ENCODE peak calls at places on chromosome 6, in nine cellular contexts. D is NCI-H1105 treated with DMSO at 0.1 percent for 48 hours; H is amniotic stem cell; N is kidney tubule cell; K is stimulated activated CD4-positive, alpha-beta T cell treated with anti-CD3 and anti-CD28 coated beads, Interleukin-4, amount 100 ng/mL, for 48 hours; E is NCI-H2029; W is pancreas; R is NCI-H1436 treated with DMSO at 0.1 percent for 48 hours; X is activated T-cell treated with anti-CD3 and anti-CD28 coated beads for 24 hours. L is an unnamed sample.

GRCh38 chr6:31321820-31322219 is 35.2 kb downstream of the HLA-B start:
- DNase-seq in D (no peak), E (no peak), K (no peak), N (peak), R (no peak), X (no peak), W (no peak), H (no peak), L (no peak)

GRCh38 chr6:44856495-44856878 is 469.0 kb downstream of the CDC5L start:
- DNase-seq in N (no peak), K (no peak), W (no peak), D (no peak), H (no peak), R (no peak), X (no peak), E (no peak), L (no peak)

GRCh38 chr6:85747093-85747492 is 104.4 kb upstream of the SYNCRIP start:
- DNase-seq in W (no peak), D (no peak), E (no peak), X (no peak), N (no peak), K (no peak), H (peak), R (no peak), L (no peak)

GRCh38 chr6:74177496-74177895 is 481.5 kb downstream of the CD109 start:
- DNase-seq in R (no peak), D (no peak), E (no peak), W (no peak), N (no peak), H (no peak), X (no peak), K (no peak), L (no peak)

GRCh38 chr6:15642276-15642675 is 20.6 kb downstream of the DTNBP1 start:
- DNase-seq in W (no peak), K (no peak), R (no peak), E (no peak), H (no peak), N (no peak), X (no peak), D (no peak), L (no peak)

GRCh38 chr6:148999921-149000589 is 253.2 kb downstream of the UST start:
- DNase-seq in R (no peak), X (no peak), W (no peak), K (no peak), D (no peak), N (peak), H (peak), E (no peak), L (peak)

GRCh38 chr6:29757701-29758293 is 34.6 kb downstream of the HLA-F start:
- DNase-seq in E (no peak), N (peak), H (no peak), R (no peak), W (no peak), D (no peak), K (no peak), X (no peak), L (no peak)

GRCh38 chr6:111087871-111088667 is 766 bp downstream of the SLC16A10 start:
- DNase-seq in W (peak), N (peak), H (no peak), R (no peak), X (peak), E (no peak), D (peak), K (peak), L (no peak)

GRCh38 chr6:166997768-166998255 is 1.4 kb upstream of the CEP43 start:
- DNase-seq in H (peak), W (peak), R (no peak), K (peak), E (peak), X (peak), N (peak), D (peak), L (peak)

GRCh38 chr6:112933947-112934346 is 586.8 kb downstream of the RFPL4B start:
- DNase-seq in R (no peak), H (no peak), W (no peak), K (no peak), D (no peak), X (no peak), E (no peak), N (no peak), L (no peak)

GRCh38 chr6:113774122-113774835 is 82.9 kb upstream of the MARCKS start:
- DNase-seq in H (no peak), R (no peak), D (no peak), W (no peak), N (peak), E (no peak), X (no peak), K (no peak), L (no peak)

GRCh38 chr6:1382331-1382882 is 7.0 kb upstream of the FOXF2 start:
- DNase-seq in D (no peak), E (no peak), N (no peak), X (no peak), W (no peak), R (no peak), H (no peak), K (no peak), L (no peak)

GRCh38 chr6:151448623-151449022 is 3.3 kb downstream of the RMND1 start:
- DNase-seq in W (no peak), N (peak), X (no peak), K (no peak), H (no peak), E (no peak), R (no peak), D (no peak), L (no peak)

GRCh38 chr6:113825776-113826175 is 31.4 kb upstream of the MARCKS start:
- DNase-seq in D (peak), W (peak), H (no peak), E (peak), X (no peak), K (no peak), N (peak), R (no peak), L (no peak)

GRCh38 chr6:158635427-158636073 is 9.0 kb downstream of the DYNLT1 start:
- DNase-seq in H (no peak), K (no peak), X (no peak), E (no peak), R (no peak), W (no peak), D (no peak), N (no peak), L (no peak)

GRCh38 chr6:99606670-99607415 is at the start of gene PRDM13:
- DNase-seq in W (peak), E (no peak), K (no peak), H (no peak), X (no peak), D (peak), R (no peak), N (no peak), L (no peak)

GRCh38 chr6:125952764-125953501 is 3.6 kb upstream of the HINT3 start:
- DNase-seq in E (no peak), N (peak), D (no peak), H (no peak), X (no peak), W (no peak), R (no peak), K (peak), L (peak)

GRCh38 chr6:2384518-2384917 is 139.1 kb upstream of the GMDS start:
- DNase-seq in R (no peak), K (no peak), H (no peak), X (no peak), E (no peak), D (no peak), N (no peak), W (no peak), L (no peak)

GRCh38 chr6:104118274-104118673 is 741.4 kb downstream of the HACE1 start:
- DNase-seq in H (peak), D (no peak), N (peak), K (no peak), E (no peak), X (no peak), R (no peak), W (no peak), L (peak)

GRCh38 chr6:84767591-84768201 is 3.3 kb upstream of the TBX18 start:
- DNase-seq in W (no peak), N (no peak), R (no peak), E (no peak), X (no peak), H (no peak), K (no peak), D (no peak), L (no peak)

GRCh38 chr6:34358389-34358906 is 34.0 kb downstream of the NUDT3 start:
- DNase-seq in D (peak), N (no peak), E (peak), H (peak), X (no peak), W (no peak), R (no peak), K (no peak), L (peak)

GRCh38 chr6:30097902-30098606 is 14.8 kb downstream of the TRIM31 start:
- DNase-seq in E (no peak), D (no peak), H (no peak), X (no peak), W (no peak), R (no peak), N (peak), K (no peak), L (no peak)

L was measured in HT1080.